ENCODE peak calls at places on chromosomes 16 and 17, in seven cellular contexts. H, Z, I, U, X, R and C are unnamed samples.

GRCh38 chr17:28875856-28876564 is 21.2 kb downstream of the ERAL1 start:
- DNase-seq in H (no peak), Z (no peak), I (no peak), U (no peak), X (no peak), R (no peak), C (no peak)

GRCh38 chr17:156094-156621 is 18.8 kb downstream of the SCGB1C2 start:
- DNase-seq in H (no peak), Z (no peak), I (no peak), U (no peak), X (no peak), R (no peak), C (no peak)

GRCh38 chr16:15716694-15717447 is 66.8 kb downstream of the NDE1 start:
- DNase-seq in H (no peak), Z (no peak), I (no peak), U (no peak), X (no peak), R (no peak), C (no peak)

GRCh38 chr17:9115446-9116265 is 94.3 kb downstream of the NTN1 start:
- DNase-seq in H (peak; percentile 6), Z (peak; percentile 88), I (peak; percentile 44), U (peak; percentile 51), X (peak; percentile 41), R (no peak), C (peak; percentile 92)

GRCh38 chr16:67666032-67666537 is 465 bp downstream of the ENKD1 start:
- DNase-seq in H (no peak), Z (peak; percentile 45), I (no peak), U (peak; percentile 67), X (no peak), R (no peak), C (peak; percentile 59)

GRCh38 chr17:81394377-81394747 is 895 bp upstream of the BAHCC1 start:
- DNase-seq in H (no peak), Z (no peak), I (no peak), U (no peak), X (no peak), R (no peak), C (no peak)

GRCh38 chr17:2547176-2547575 is 35.5 kb upstream of the METTL16 start:
- DNase-seq in H (peak; percentile 7), Z (no peak), I (no peak), U (no peak), X (no peak), R (no peak), C (no peak)

GRCh38 chr17:27454089-27454488 is 2.2 kb upstream of the KSR1 start:
- DNase-seq in H (no peak), Z (no peak), I (no peak), U (no peak), X (no peak), R (no peak), C (no peak)

GRCh38 chr16:62709856-62710255 is 673.6 kb upstream of the CDH8 start:
- DNase-seq in H (no peak), Z (no peak), I (no peak), U (no peak), X (no peak), R (no peak), C (no peak)

GRCh38 chr17:64154321-64155089 is 24.6 kb upstream of the ERN1 start:
- DNase-seq in H (no peak), Z (no peak), I (no peak), U (no peak), X (no peak), R (no peak), C (no peak)

DNA sequence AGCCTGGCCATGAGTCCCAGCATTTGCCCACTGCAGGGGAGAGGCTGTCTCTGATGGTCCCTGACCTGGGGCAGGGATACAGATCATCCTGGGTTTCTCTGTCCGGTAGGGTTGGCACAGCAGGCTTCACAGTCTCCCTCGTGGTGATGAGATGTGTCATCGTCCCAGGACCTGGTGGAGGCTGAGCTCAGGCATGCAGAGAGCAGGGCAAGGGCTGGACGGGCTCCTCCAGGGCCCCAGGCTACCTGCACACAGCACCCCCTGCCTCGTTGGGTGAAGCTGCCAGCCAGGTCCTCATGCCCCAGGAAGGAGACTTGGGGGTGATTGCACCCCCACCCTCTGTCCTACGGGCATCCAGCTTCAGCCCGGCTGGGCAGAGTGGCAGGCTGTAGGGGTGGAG is 155.8 kb upstream of the GSE1 start:
- DNase-seq in H (no peak), Z (no peak), I (no peak), U (no peak), X (no peak), R (peak; percentile 36), C (no peak)
- H3K79me1 ChIP-seq in H (peaks cover 22% of the 10 kb centered on the region), Z (no peaks in the 10 kb centered on the region), I (no peaks in the 10 kb centered on the region), U (peaks cover 9% of the 10 kb centered on the region), X (no peaks in the 10 kb centered on the region), R (peaks cover 16% of the 10 kb centered on the region), C (no peaks in the 10 kb centered on the region)

DNA sequence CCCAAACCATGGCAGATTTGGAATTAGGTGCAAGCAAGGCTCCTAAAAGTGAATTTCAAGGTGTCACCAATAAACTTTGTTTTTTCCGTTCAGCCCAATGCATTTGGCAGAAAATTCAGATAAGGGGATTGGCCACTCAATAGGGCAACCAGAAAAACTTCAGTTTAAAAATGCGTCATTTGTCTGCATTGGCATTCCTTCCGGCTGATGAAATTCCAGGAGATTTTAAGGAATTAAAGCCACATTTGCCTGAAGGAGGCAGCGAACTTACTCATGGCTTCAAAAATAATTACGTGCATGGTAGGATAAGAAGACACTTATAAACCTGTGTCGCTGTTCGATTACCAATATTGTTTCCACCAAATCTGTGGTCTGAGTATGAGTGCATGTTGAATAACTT is 151.9 kb downstream of the SALL1 start:
- DNase-seq in H (no peak), Z (peak; percentile 55), I (no peak), U (no peak), X (no peak), R (no peak), C (no peak)
- H3K79me1 ChIP-seq in H (no peaks in the 10 kb centered on the region), Z (no peaks in the 10 kb centered on the region), I (no peaks in the 10 kb centered on the region), U (no peaks in the 10 kb centered on the region), X (no peaks in the 10 kb centered on the region), R (no peaks in the 10 kb centered on the region), C (no peaks in the 10 kb centered on the region)

GRCh38 chr16:48912360-48912759 is 302.4 kb upstream of the N4BP1 start:
- DNase-seq in H (no peak), Z (peak; percentile 65), I (no peak), U (no peak), X (no peak), R (no peak), C (peak; percentile 56)
- H3K79me1 ChIP-seq in H (no peaks in the 10 kb centered on the region), Z (no peaks in the 10 kb centered on the region), I (no peaks in the 10 kb centered on the region), U (no peaks in the 10 kb centered on the region), X (no peaks in the 10 kb centered on the region), R (no peaks in the 10 kb centered on the region), C (no peaks in the 10 kb centered on the region)

GRCh38 chr16:11551842-11552241 is 34.9 kb downstream of the LITAF start:
- DNase-seq in H (no peak), Z (no peak), I (no peak), U (no peak), X (no peak), R (no peak), C (no peak)
- H3K79me1 ChIP-seq in H (peaks cover 30% of the 10 kb centered on the region), Z (no peaks in the 10 kb centered on the region), I (peaks cover 2% of the 10 kb centered on the region), U (peaks cover 20% of the 10 kb centered on the region), X (no peaks in the 10 kb centered on the region), R (no peaks in the 10 kb centered on the region), C (no peaks in the 10 kb centered on the region)

GRCh38 chr16:22270525-22270924 is 26.7 kb upstream of the POLR3E start:
- DNase-seq in H (no peak), Z (no peak), I (no peak), U (no peak), X (no peak), R (no peak), C (no peak)
- H3K79me1 ChIP-seq in H (no peaks in the 10 kb centered on the region), Z (no peaks in the 10 kb centered on the region), I (no peaks in the 10 kb centered on the region), U (peaks cover 3% of the 10 kb centered on the region), X (no peaks in the 10 kb centered on the region), R (no peaks in the 10 kb centered on the region), C (no peaks in the 10 kb centered on the region)

GRCh38 chr17:17015221-17015620 is 27.0 kb upstream of the MPRIP start:
- DNase-seq in H (no peak), Z (no peak), I (no peak), U (no peak), X (no peak), R (peak; percentile 42), C (no peak)
- H3K79me1 ChIP-seq in H (no peaks in the 10 kb centered on the region), Z (no peaks in the 10 kb centered on the region), I (no peaks in the 10 kb centered on the region), U (no peaks in the 10 kb centered on the region), X (no peaks in the 10 kb centered on the region), R (peaks cover 41% of the 10 kb centered on the region), C (no peaks in the 10 kb centered on the region)

GRCh38 chr17:72497915-72498314 is 377.1 kb downstream of the SOX9 start:
- DNase-seq in H (no peak), Z (no peak), I (no peak), U (no peak), X (no peak), R (no peak), C (no peak)
- H3K79me1 ChIP-seq in H (peaks cover 53% of the 10 kb centered on the region), Z (no peaks in the 10 kb centered on the region), I (no peaks in the 10 kb centered on the region), U (peaks cover 31% of the 10 kb centered on the region), X (no peaks in the 10 kb centered on the region), R (peaks cover 10% of the 10 kb centered on the region), C (no peaks in the 10 kb centered on the region)

DNA sequence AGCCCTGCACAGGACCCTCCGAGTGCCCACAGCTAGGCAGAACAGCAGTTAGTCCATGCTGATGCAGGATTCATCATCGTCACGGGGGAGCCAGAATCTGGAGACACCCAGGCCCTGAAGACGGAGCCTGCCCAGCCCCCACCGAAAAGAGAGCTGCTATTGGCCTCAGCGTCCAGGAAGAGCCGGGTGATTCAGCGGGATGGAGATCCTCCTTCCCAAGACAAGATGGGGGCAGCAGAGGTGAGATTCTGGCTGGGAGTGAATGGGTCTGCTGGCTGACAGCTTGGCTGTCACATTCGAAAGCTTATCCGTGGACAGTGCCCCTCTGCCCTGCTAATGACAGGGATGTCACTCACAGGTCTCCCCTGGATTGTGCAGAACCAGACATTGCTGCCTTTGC is 133.5 kb upstream of the CRHR1 start:
- DNase-seq in H (peak; percentile 6), Z (peak; percentile 32), I (no peak), U (no peak), X (no peak), R (no peak), C (no peak)
- H3K79me1 ChIP-seq in H (no peaks in the 10 kb centered on the region), Z (no peaks in the 10 kb centered on the region), I (no peaks in the 10 kb centered on the region), U (no peaks in the 10 kb centered on the region), X (no peaks in the 10 kb centered on the region), R (no peaks in the 10 kb centered on the region), C (no peaks in the 10 kb centered on the region)

GRCh38 chr17:49358638-49359247 is 3.3 kb downstream of the ZNF652 start:
- DNase-seq in H (no peak), Z (no peak), I (no peak), U (peak; percentile 7), X (no peak), R (no peak), C (peak; percentile 12)

GRCh38 chr17:49352587-49353154 is 9.4 kb downstream of the ZNF652 start:
- DNase-seq in H (no peak), Z (no peak), I (no peak), U (no peak), X (no peak), R (no peak), C (no peak)

GRCh38 chr17:49353607-49354006 is 8.4 kb downstream of the ZNF652 start:
- DNase-seq in H (peak; percentile 59), Z (no peak), I (no peak), U (no peak), X (no peak), R (no peak), C (no peak)

GRCh38 chr17:49357516-49357915 is 4.5 kb downstream of the ZNF652 start:
- DNase-seq in H (no peak), Z (no peak), I (no peak), U (no peak), X (no peak), R (no peak), C (peak; percentile 0)

DNA sequence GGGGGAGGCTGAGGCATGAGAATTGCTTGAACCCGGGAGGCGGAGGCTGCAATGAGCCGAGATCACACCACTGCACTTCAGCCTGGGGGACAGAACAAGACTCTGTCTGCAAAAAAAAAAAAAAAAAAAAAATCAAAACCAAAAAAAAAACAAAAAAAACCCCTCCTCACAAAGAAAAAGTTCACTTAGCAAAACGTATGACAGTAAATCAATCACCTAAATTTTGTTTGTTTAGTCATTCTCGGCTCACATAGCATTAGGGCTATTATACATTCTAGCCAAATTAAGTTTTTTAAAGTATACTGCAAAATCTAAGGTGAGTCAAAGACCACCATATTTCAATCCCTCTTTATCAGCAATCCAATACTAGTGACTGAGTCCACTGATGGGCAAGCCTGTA is 5.7 kb downstream of the ZNF652 start:
- DNase-seq in H (no peak), Z (no peak), I (no peak), U (no peak), X (no peak), R (no peak), C (no peak)
- H3K79me1 ChIP-seq in H (peaks cover 67% of the 10 kb centered on the region), Z (peaks cover 18% of the 10 kb centered on the region), I (peaks cover 3% of the 10 kb centered on the region), U (peaks cover 10% of the 10 kb centered on the region), X (peaks cover 5% of the 10 kb centered on the region), R (peaks cover 1% of the 10 kb centered on the region), C (peaks cover 5% of the 10 kb centered on the region)